ENCODE peak calls at places on chromosomes 7 and 10, in six cellular contexts. T is esophagus squamous epithelium; O is ovary; P is SJSA1; H is CD4-positive, alpha-beta T cell; R is iPS DF 6.9. F is an unnamed sample.
A peak's percentile ranks its signal among the peaks of the same experiment; 100 is the strongest.

GRCh38 chr10:77030408-77030717 is 607.2 kb downstream of the KCNMA1 start:
- DNase-seq in T (no peak), O (no peak), P (no peak), H (no peak), R (no peak), F (no peak)

GRCh38 chr10:43197834-43198681 is 59.8 kb downstream of the CSGALNACT2 start:
- DNase-seq in T (no peak), O (no peak), P (no peak), H (no peak), R (no peak), F (no peak)

GRCh38 chr7:80922254-80923049 is 3.6 kb upstream of the SEMA3C start:
- DNase-seq in T (no peak), O (no peak), P (no peak), H (no peak), R (no peak), F (no peak)

GRCh38 chr7:31145339-31145738 is 93.2 kb downstream of the ADCYAP1R1 start:
- DNase-seq in T (no peak), O (no peak), P (no peak), H (no peak), R (peak; percentile 31), F (no peak)

GRCh38 chr10:117175901-117176534 is 21.3 kb upstream of the KCNK18 start:
- DNase-seq in T (no peak), O (peak; percentile 74), P (peak; percentile 70), H (peak; percentile 61), R (no peak), F (peak; percentile 72)

GRCh38 chr7:90766814-90767564 is 170.9 kb downstream of the CDK14 start:
- DNase-seq in T (no peak), O (peak; percentile 65), P (no peak), H (no peak), R (no peak), F (no peak)

GRCh38 chr10:114250246-114250645 is 11.2 kb downstream of the VWA2 start:
- DNase-seq in T (no peak), O (no peak), P (no peak), H (no peak), R (no peak), F (no peak)

GRCh38 chr10:794382-794956 is 105.0 kb upstream of the DIP2C start:
- DNase-seq in T (no peak), O (no peak), P (no peak), H (no peak), R (no peak), F (no peak)

GRCh38 chr10:133318494-133319127 is 9.9 kb downstream of the ZNF511 start:
- DNase-seq in T (no peak), O (peak; percentile 66), P (no peak), H (peak; percentile 41), R (peak; percentile 47), F (peak; percentile 24)

GRCh38 chr10:34814228-34815173 is 595 bp downstream of the PARD3 start:
- DNase-seq in T (no peak), O (peak; percentile 77), P (no peak), H (no peak), R (no peak), F (peak; percentile 38)

GRCh38 chr10:36489928-36490279 is 635.5 kb upstream of the ANKRD30A start:
- DNase-seq in T (no peak), O (no peak), P (no peak), H (no peak), R (no peak), F (no peak)

GRCh38 chr10:50805981-50806622 is 66.4 kb downstream of the ASAH2B start:
- DNase-seq in T (no peak), O (no peak), P (no peak), H (no peak), R (no peak), F (no peak)

GRCh38 chr7:26052721-26053120 is 99.3 kb upstream of the NFE2L3 start:
- DNase-seq in T (no peak), O (no peak), P (no peak), H (no peak), R (no peak), F (no peak)

GRCh38 chr7:45171946-45172345 is 14.4 kb downstream of the RAMP3 start:
- DNase-seq in T (no peak), O (no peak), P (no peak), H (no peak), R (no peak), F (no peak)

GRCh38 chr10:35626971-35627507 is 15.1 kb downstream of the FZD8 start:
- DNase-seq in T (no peak), O (no peak), P (no peak), H (no peak), R (no peak), F (no peak)

GRCh38 chr10:132551093-132551807 is 13.7 kb downstream of the INPP5A start:
- DNase-seq in T (no peak), O (no peak), P (no peak), H (no peak), R (no peak), F (no peak)

GRCh38 chr10:123622381-123622780 is 43.8 kb upstream of the GPR26 start:
- DNase-seq in T (no peak), O (no peak), P (no peak), H (no peak), R (no peak), F (no peak)

GRCh38 chr10:49109669-49110335 is 5.5 kb downstream of the VSTM4 start:
- DNase-seq in T (no peak), O (peak; percentile 75), P (no peak), H (no peak), R (no peak), F (no peak)

GRCh38 chr7:148327379-148327778 is 263.2 kb upstream of the C7orf33 start:
- DNase-seq in T (no peak), O (no peak), P (no peak), H (no peak), R (no peak), F (no peak)

GRCh38 chr7:80134536-80135305 is at the start of gene GNAI1:
- DNase-seq in T (no peak), O (peak; percentile 86), P (peak; percentile 83), H (no peak), R (no peak), F (peak; percentile 80)

GRCh38 chr7:143389316-143390097 is 8.4 kb downstream of the ZYX start:
- DNase-seq in T (no peak), O (no peak), P (no peak), H (no peak), R (no peak), F (no peak)

GRCh38 chr7:155571581-155572345 is 25.4 kb upstream of the CNPY1 start:
- DNase-seq in T (no peak), O (no peak), P (no peak), H (no peak), R (no peak), F (no peak)

GRCh38 chr10:94065344-94065743 is 71.6 kb downstream of the PLCE1 start:
- DNase-seq in T (no peak), O (no peak), P (no peak), H (no peak), R (no peak), F (no peak)

GRCh38 chr7:55163733-55164132 is 144.9 kb downstream of the EGFR start:
- DNase-seq in T (no peak), O (no peak), P (no peak), H (no peak), R (no peak), F (no peak)

GRCh38 chr10:132444877-132445351 is 47.9 kb downstream of the PWWP2B start:
- DNase-seq in T (no peak), O (no peak), P (no peak), H (no peak), R (no peak), F (no peak)

GRCh38 chr7:88204525-88205103 is 15.2 kb downstream of the SRI start:
- DNase-seq in T (no peak), O (no peak), P (no peak), H (no peak), R (no peak), F (no peak)

GRCh38 chr7:66379761-66380160 is 174.6 kb downstream of the TPST1 start:
- DNase-seq in T (no peak), O (no peak), P (no peak), H (no peak), R (no peak), F (no peak)

GRCh38 chr7:155997431-155998327 is 185.4 kb upstream of the SHH start:
- DNase-seq in T (no peak), O (no peak), P (peak; percentile 34), H (no peak), R (no peak), F (no peak)

GRCh38 chr7:81822811-81823210 is 53.0 kb upstream of the HGF start:
- DNase-seq in T (no peak), O (no peak), P (no peak), H (no peak), R (no peak), F (no peak)

GRCh38 chr10:98321203-98321780 is 53.3 kb upstream of the LOXL4 start:
- DNase-seq in T (no peak), O (no peak), P (no peak), H (no peak), R (no peak), F (no peak)

GRCh38 chr7:81361769-81362168 is 408.1 kb downstream of the HGF start:
- DNase-seq in T (no peak), O (no peak), P (no peak), H (no peak), R (no peak), F (no peak)

GRCh38 chr10:31961264-31961663 is 32.6 kb upstream of the ARHGAP12 start:
- DNase-seq in T (no peak), O (no peak), P (no peak), H (no peak), R (no peak), F (no peak)
- H3K27ac ChIP-seq in T (no peak overlapping the region), O (no peak overlapping the region), P (no peak overlapping the region), H (no peak overlapping the region), R (no peak overlapping the region), F (no peak overlapping the region)

GRCh38 chr7:123571684-123572083 is 14.1 kb upstream of the NDUFA5 start:
- DNase-seq in T (no peak), O (no peak), P (no peak), H (no peak), R (no peak), F (no peak)
- H3K27ac ChIP-seq in T (no peak overlapping the region), O (no peak overlapping the region), P (no peak overlapping the region), H (no peak overlapping the region), R (no peak overlapping the region), F (no peak overlapping the region)

GRCh38 chr7:157791666-157792065 is 454.9 kb downstream of the DNAJB6 start:
- DNase-seq in T (no peak), O (no peak), P (no peak), H (no peak), R (no peak), F (no peak)

GRCh38 chr7:157793973-157794763 is 457.4 kb downstream of the DNAJB6 start:
- DNase-seq in T (no peak), O (no peak), P (no peak), H (no peak), R (no peak), F (peak; percentile 34)

GRCh38 chr7:157791261-157791660 is 454.5 kb downstream of the DNAJB6 start:
- DNase-seq in T (no peak), O (no peak), P (no peak), H (no peak), R (no peak), F (no peak)

GRCh38 chr7:157792241-157792950 is 455.6 kb downstream of the DNAJB6 start:
- DNase-seq in T (no peak), O (no peak), P (no peak), H (no peak), R (no peak), F (no peak)

GRCh38 chr7:157792954-157793353 is 456.1 kb downstream of the DNAJB6 start:
- DNase-seq in T (no peak), O (no peak), P (no peak), H (no peak), R (no peak), F (no peak)
- H3K27ac ChIP-seq in T (no peak overlapping the region), O (no peak overlapping the region), P (no peak overlapping the region), H (no peak overlapping the region), R (no peak overlapping the region), F (no peak overlapping the region)

GRCh38 chr7:134891262-134892001 is 94.9 kb upstream of the AGBL3 start:
- DNase-seq in T (no peak), O (peak; percentile 79), P (peak; percentile 55), H (no peak), R (no peak), F (peak; percentile 64)
- H3K27ac ChIP-seq in T (peak overlapping the region; percentile 88), O (peak overlapping the region; percentile 66), P (peak overlapping the region; percentile 45), H (no peak overlapping the region), R (no peak overlapping the region), F (peak overlapping the region; percentile 79)

F was measured in caudate nucleus.